ENCODE peak calls at places on chromosomes 11 and 22, in nine cellular contexts. One of them, this sample, is unnamed.

GRCh38 chr11:88521354-88522310 is 184.1 kb upstream of the CTSC start:
- DNase-seq in nucleus accumbens: no peak
- DNase-seq in hippocampal formation: no peak
- DNase-seq in kidney epithelial cell: no peak
- DNase-seq in AG08395: no peak
- DNase-seq in substantia nigra: no peak
- DNase-seq in dermis blood vessel endothelial cell: no peak
- DNase-seq in Caco-2: no peak
- DNase-seq in left ventricle myocardium inferior: no peak
- DNase-seq in this sample: no peak

GRCh38 chr11:43567396-43567975 is 113.1 kb upstream of the HSD17B12 start:
- DNase-seq in AG08395: peak
- DNase-seq in hippocampal formation: peak
- DNase-seq in substantia nigra: no peak
- DNase-seq in nucleus accumbens: no peak
- DNase-seq in Caco-2: no peak
- DNase-seq in left ventricle myocardium inferior: no peak
- DNase-seq in kidney epithelial cell: no peak
- DNase-seq in dermis blood vessel endothelial cell: peak
- DNase-seq in this sample: no peak

GRCh38 chr11:2129323-2129698 is 9.9 kb downstream of the IGF2 start:
- DNase-seq in kidney epithelial cell: no peak
- DNase-seq in substantia nigra: no peak
- DNase-seq in Caco-2: no peak
- DNase-seq in AG08395: no peak
- DNase-seq in left ventricle myocardium inferior: no peak
- DNase-seq in dermis blood vessel endothelial cell: no peak
- DNase-seq in nucleus accumbens: no peak
- DNase-seq in hippocampal formation: no peak
- DNase-seq in this sample: no peak

GRCh38 chr11:3148990-3149851 is 15.9 kb downstream of the OSBPL5 start:
- DNase-seq in dermis blood vessel endothelial cell: no peak
- DNase-seq in AG08395: no peak
- DNase-seq in Caco-2: peak
- DNase-seq in hippocampal formation: no peak
- DNase-seq in kidney epithelial cell: no peak
- DNase-seq in left ventricle myocardium inferior: no peak
- DNase-seq in nucleus accumbens: no peak
- DNase-seq in substantia nigra: no peak
- DNase-seq in this sample: no peak

GRCh38 chr11:68673291-68673930 is 10.9 kb upstream of the GAL start:
- DNase-seq in Caco-2: no peak
- DNase-seq in kidney epithelial cell: no peak
- DNase-seq in nucleus accumbens: no peak
- DNase-seq in AG08395: no peak
- DNase-seq in hippocampal formation: no peak
- DNase-seq in left ventricle myocardium inferior: no peak
- DNase-seq in dermis blood vessel endothelial cell: no peak
- DNase-seq in substantia nigra: no peak
- DNase-seq in this sample: no peak

GRCh38 chr11:45104790-45105084 is 41.7 kb upstream of the PRDM11 start:
- DNase-seq in kidney epithelial cell: no peak
- DNase-seq in nucleus accumbens: no peak
- DNase-seq in dermis blood vessel endothelial cell: no peak
- DNase-seq in Caco-2: no peak
- DNase-seq in hippocampal formation: no peak
- DNase-seq in substantia nigra: no peak
- DNase-seq in AG08395: no peak
- DNase-seq in left ventricle myocardium inferior: no peak
- DNase-seq in this sample: no peak

GRCh38 chr22:25156736-25157135 is 42.9 kb upstream of the CRYBB3 start:
- DNase-seq in left ventricle myocardium inferior: no peak
- DNase-seq in dermis blood vessel endothelial cell: no peak
- DNase-seq in AG08395: no peak
- DNase-seq in nucleus accumbens: no peak
- DNase-seq in hippocampal formation: no peak
- DNase-seq in substantia nigra: no peak
- DNase-seq in kidney epithelial cell: no peak
- DNase-seq in Caco-2: no peak
- DNase-seq in this sample: no peak

GRCh38 chr11:119218141-119218878 is 12.2 kb downstream of the CBL start:
- DNase-seq in left ventricle myocardium inferior: no peak
- DNase-seq in dermis blood vessel endothelial cell: peak
- DNase-seq in substantia nigra: no peak
- DNase-seq in kidney epithelial cell: peak
- DNase-seq in nucleus accumbens: no peak
- DNase-seq in Caco-2: no peak
- DNase-seq in hippocampal formation: no peak
- DNase-seq in AG08395: peak
- DNase-seq in this sample: no peak

GRCh38 chr11:65565624-65566453 is 4.4 kb upstream of the ZNRD2 start:
- DNase-seq in AG08395: no peak
- DNase-seq in hippocampal formation: no peak
- DNase-seq in Caco-2: no peak
- DNase-seq in dermis blood vessel endothelial cell: peak
- DNase-seq in left ventricle myocardium inferior: no peak
- DNase-seq in nucleus accumbens: no peak
- DNase-seq in substantia nigra: no peak
- DNase-seq in kidney epithelial cell: no peak
- DNase-seq in this sample: no peak

GRCh38 chr11:68868221-68868620 is 26.5 kb upstream of the CPT1A start:
- DNase-seq in Caco-2: no peak
- DNase-seq in nucleus accumbens: no peak
- DNase-seq in dermis blood vessel endothelial cell: no peak
- DNase-seq in left ventricle myocardium inferior: no peak
- DNase-seq in kidney epithelial cell: no peak
- DNase-seq in hippocampal formation: no peak
- DNase-seq in substantia nigra: no peak
- DNase-seq in AG08395: no peak
- DNase-seq in this sample: no peak

GRCh38 chr22:36193171-36193570 is 8.4 kb downstream of the APOL4 start:
- DNase-seq in nucleus accumbens: no peak
- DNase-seq in dermis blood vessel endothelial cell: peak
- DNase-seq in substantia nigra: no peak
- DNase-seq in hippocampal formation: no peak
- DNase-seq in Caco-2: no peak
- DNase-seq in left ventricle myocardium inferior: no peak
- DNase-seq in kidney epithelial cell: no peak
- DNase-seq in AG08395: no peak
- DNase-seq in this sample: no peak

GRCh38 chr11:123239371-123240150 is 44.5 kb upstream of the CLMP start:
- DNase-seq in nucleus accumbens: no peak
- DNase-seq in hippocampal formation: no peak
- DNase-seq in kidney epithelial cell: no peak
- DNase-seq in substantia nigra: no peak
- DNase-seq in Caco-2: no peak
- DNase-seq in left ventricle myocardium inferior: no peak
- DNase-seq in AG08395: peak
- DNase-seq in dermis blood vessel endothelial cell: no peak
- DNase-seq in this sample: no peak

GRCh38 chr11:38448284-38448683 is 1850.2 kb upstream of the RAG2 start:
- DNase-seq in hippocampal formation: no peak
- DNase-seq in kidney epithelial cell: no peak
- DNase-seq in AG08395: no peak
- DNase-seq in left ventricle myocardium inferior: peak
- DNase-seq in dermis blood vessel endothelial cell: no peak
- DNase-seq in nucleus accumbens: no peak
- DNase-seq in Caco-2: no peak
- DNase-seq in substantia nigra: no peak
- DNase-seq in this sample: no peak

GRCh38 chr22:30572840-30573593 is 1.4 kb downstream of the GAL3ST1 start:
- DNase-seq in hippocampal formation: peak
- DNase-seq in AG08395: no peak
- DNase-seq in nucleus accumbens: peak
- DNase-seq in dermis blood vessel endothelial cell: no peak
- DNase-seq in left ventricle myocardium inferior: no peak
- DNase-seq in substantia nigra: peak
- DNase-seq in Caco-2: no peak
- DNase-seq in kidney epithelial cell: no peak
- DNase-seq in this sample: peak

GRCh38 chr22:31344369-31345330 is 1.5 kb downstream of the PATZ1 start:
- DNase-seq in left ventricle myocardium inferior: peak
- DNase-seq in hippocampal formation: no peak
- DNase-seq in Caco-2: no peak
- DNase-seq in nucleus accumbens: no peak
- DNase-seq in dermis blood vessel endothelial cell: peak
- DNase-seq in AG08395: no peak
- DNase-seq in kidney epithelial cell: no peak
- DNase-seq in substantia nigra: no peak
- DNase-seq in this sample: no peak

GRCh38 chr11:91756829-91757480 is 467.7 kb upstream of the FAT3 start:
- DNase-seq in AG08395: no peak
- DNase-seq in kidney epithelial cell: no peak
- DNase-seq in dermis blood vessel endothelial cell: no peak
- DNase-seq in substantia nigra: no peak
- DNase-seq in hippocampal formation: no peak
- DNase-seq in nucleus accumbens: no peak
- DNase-seq in Caco-2: no peak
- DNase-seq in left ventricle myocardium inferior: no peak
- DNase-seq in this sample: no peak

GRCh38 chr11:132588366-132588765 is 943.9 kb downstream of the OPCML start:
- DNase-seq in hippocampal formation: no peak
- DNase-seq in substantia nigra: no peak
- DNase-seq in kidney epithelial cell: no peak
- DNase-seq in nucleus accumbens: no peak
- DNase-seq in left ventricle myocardium inferior: no peak
- DNase-seq in AG08395: peak
- DNase-seq in dermis blood vessel endothelial cell: no peak
- DNase-seq in Caco-2: no peak
- DNase-seq in this sample: no peak

GRCh38 chr11:72935705-72936104 is 121.5 kb downstream of the ATG16L2 start:
- DNase-seq in Caco-2: no peak
- DNase-seq in substantia nigra: no peak
- DNase-seq in nucleus accumbens: no peak
- DNase-seq in hippocampal formation: no peak
- DNase-seq in dermis blood vessel endothelial cell: no peak
- DNase-seq in left ventricle myocardium inferior: no peak
- DNase-seq in AG08395: no peak
- DNase-seq in kidney epithelial cell: no peak
- DNase-seq in this sample: no peak

GRCh38 chr11:100354736-100355135 is 332.4 kb upstream of the ARHGAP42 start:
- DNase-seq in AG08395: no peak
- DNase-seq in kidney epithelial cell: no peak
- DNase-seq in hippocampal formation: no peak
- DNase-seq in dermis blood vessel endothelial cell: no peak
- DNase-seq in nucleus accumbens: no peak
- DNase-seq in left ventricle myocardium inferior: no peak
- DNase-seq in substantia nigra: no peak
- DNase-seq in Caco-2: no peak
- DNase-seq in this sample: no peak

GRCh38 chr22:35155403-35156025 is 89.6 kb downstream of the ISX start:
- DNase-seq in AG08395: no peak
- DNase-seq in hippocampal formation: no peak
- DNase-seq in substantia nigra: no peak
- DNase-seq in left ventricle myocardium inferior: no peak
- DNase-seq in Caco-2: peak
- DNase-seq in nucleus accumbens: no peak
- DNase-seq in dermis blood vessel endothelial cell: no peak
- DNase-seq in kidney epithelial cell: no peak
- DNase-seq in this sample: no peak

GRCh38 chr11:19633276-19633675 is 79.4 kb upstream of the NAV2 start:
- DNase-seq in substantia nigra: peak
- DNase-seq in hippocampal formation: peak
- DNase-seq in AG08395: peak
- DNase-seq in left ventricle myocardium inferior: peak
- DNase-seq in nucleus accumbens: no peak
- DNase-seq in kidney epithelial cell: no peak
- DNase-seq in dermis blood vessel endothelial cell: no peak
- DNase-seq in Caco-2: no peak
- DNase-seq in this sample: no peak

GRCh38 chr11:19966435-19966834 is 193.8 kb downstream of the DBX1 start:
- DNase-seq in left ventricle myocardium inferior: no peak
- DNase-seq in substantia nigra: no peak
- DNase-seq in dermis blood vessel endothelial cell: no peak
- DNase-seq in hippocampal formation: no peak
- DNase-seq in Caco-2: no peak
- DNase-seq in kidney epithelial cell: no peak
- DNase-seq in AG08395: no peak
- DNase-seq in nucleus accumbens: no peak
- DNase-seq in this sample: no peak

GRCh38 chr11:126450198-126450597 is 94.7 kb downstream of the ST3GAL4 start:
- DNase-seq in AG08395: no peak
- DNase-seq in substantia nigra: no peak
- DNase-seq in nucleus accumbens: no peak
- DNase-seq in kidney epithelial cell: no peak
- DNase-seq in hippocampal formation: no peak
- DNase-seq in dermis blood vessel endothelial cell: no peak
- DNase-seq in left ventricle myocardium inferior: no peak
- DNase-seq in Caco-2: no peak
- DNase-seq in this sample: no peak

GRCh38 chr22:40204331-40205116 is 26.8 kb downstream of the TNRC6B start:
- DNase-seq in AG08395: peak
- DNase-seq in kidney epithelial cell: no peak
- DNase-seq in substantia nigra: no peak
- DNase-seq in left ventricle myocardium inferior: peak
- DNase-seq in Caco-2: no peak
- DNase-seq in hippocampal formation: no peak
- DNase-seq in nucleus accumbens: no peak
- DNase-seq in dermis blood vessel endothelial cell: peak
- DNase-seq in this sample: no peak

GRCh38 chr11:94717667-94718066 is 50.5 kb upstream of the AMOTL1 start:
- DNase-seq in AG08395: no peak
- DNase-seq in Caco-2: no peak
- DNase-seq in hippocampal formation: no peak
- DNase-seq in nucleus accumbens: no peak
- DNase-seq in substantia nigra: no peak
- DNase-seq in left ventricle myocardium inferior: no peak
- DNase-seq in dermis blood vessel endothelial cell: no peak
- DNase-seq in kidney epithelial cell: no peak
- DNase-seq in this sample: no peak

GRCh38 chr22:17739196-17739975 is 34.9 kb downstream of the BID start:
- DNase-seq in substantia nigra: no peak
- DNase-seq in hippocampal formation: no peak
- DNase-seq in dermis blood vessel endothelial cell: no peak
- DNase-seq in left ventricle myocardium inferior: no peak
- DNase-seq in AG08395: no peak
- DNase-seq in kidney epithelial cell: no peak
- DNase-seq in Caco-2: no peak
- DNase-seq in nucleus accumbens: no peak
- DNase-seq in this sample: no peak

GRCh38 chr22:25054943-25055511 is 102.5 kb downstream of the KIAA1671 start:
- DNase-seq in kidney epithelial cell: no peak
- DNase-seq in substantia nigra: peak
- DNase-seq in left ventricle myocardium inferior: no peak
- DNase-seq in Caco-2: no peak
- DNase-seq in nucleus accumbens: no peak
- DNase-seq in hippocampal formation: peak
- DNase-seq in AG08395: no peak
- DNase-seq in dermis blood vessel endothelial cell: peak
- DNase-seq in this sample: no peak

GRCh38 chr11:16814410-16815046 is 76.1 kb downstream of the C11orf58 start:
- DNase-seq in AG08395: no peak
- DNase-seq in hippocampal formation: no peak
- DNase-seq in substantia nigra: no peak
- DNase-seq in dermis blood vessel endothelial cell: no peak
- DNase-seq in Caco-2: no peak
- DNase-seq in nucleus accumbens: no peak
- DNase-seq in kidney epithelial cell: no peak
- DNase-seq in left ventricle myocardium inferior: no peak
- DNase-seq in this sample: no peak

GRCh38 chr11:79437274-79437980 is 3.4 kb downstream of the TENM4 start:
- DNase-seq in kidney epithelial cell: no peak
- DNase-seq in left ventricle myocardium inferior: peak
- DNase-seq in hippocampal formation: peak
- DNase-seq in Caco-2: no peak
- DNase-seq in AG08395: peak
- DNase-seq in substantia nigra: peak
- DNase-seq in dermis blood vessel endothelial cell: no peak
- DNase-seq in nucleus accumbens: peak
- DNase-seq in this sample: no peak

GRCh38 chr11:13337986-13338436 is 60.4 kb downstream of the BMAL1 start:
- DNase-seq in dermis blood vessel endothelial cell: peak
- DNase-seq in Caco-2: no peak
- DNase-seq in left ventricle myocardium inferior: no peak
- DNase-seq in substantia nigra: no peak
- DNase-seq in AG08395: peak
- DNase-seq in nucleus accumbens: no peak
- DNase-seq in kidney epithelial cell: no peak
- DNase-seq in hippocampal formation: no peak
- DNase-seq in this sample: no peak

GRCh38 chr22:28904211-28904808 is 20.9 kb downstream of the ZNRF3 start:
- DNase-seq in substantia nigra: no peak
- DNase-seq in dermis blood vessel endothelial cell: no peak
- DNase-seq in left ventricle myocardium inferior: no peak
- DNase-seq in nucleus accumbens: no peak
- DNase-seq in kidney epithelial cell: no peak
- DNase-seq in Caco-2: no peak
- DNase-seq in hippocampal formation: no peak
- DNase-seq in AG08395: peak
- DNase-seq in this sample: no peak

This sample was measured in amygdala.